ENCODE peak calls at places on chromosome 11, in four cellular contexts. H, F, R and Z are unnamed samples.

GRCh38 chr11:43574949-43575915 is 105.3 kb upstream of the HSD17B12 start:
- DNase-seq in H (no peak), R (no peak), F (peak), Z (no peak)

GRCh38 chr11:8746575-8746974 is 64.0 kb downstream of the RPL27A start:
- DNase-seq in F (no peak), H (no peak), R (no peak), Z (no peak)

GRCh38 chr11:113411536-113411935 is 24.0 kb downstream of the ANKK1 start:
- DNase-seq in H (no peak), R (no peak), F (no peak), Z (no peak)

GRCh38 chr11:116787436-116787785 is 412 bp downstream of the ZPR1 start:
- DNase-seq in H (no peak), F (no peak), R (no peak), Z (no peak)

GRCh38 chr11:73384871-73385692 is 8.9 kb downstream of the RELT start:
- DNase-seq in H (peak), F (no peak), R (no peak), Z (no peak)

GRCh38 chr11:17877886-17878285 is 135.0 kb downstream of the SERGEF start:
- DNase-seq in H (no peak), F (no peak), R (no peak), Z (no peak)

GRCh38 chr11:40328890-40329617 is 1130.4 kb downstream of the LRRC4C start:
- DNase-seq in F (peak), H (no peak), R (peak), Z (no peak)

GRCh38 chr11:62922653-62923371 is 1.6 kb upstream of the CHRM1 start:
- DNase-seq in F (no peak), H (peak), R (no peak), Z (no peak)

GRCh38 chr11:134050541-134051383 is 18.1 kb upstream of the JAM3 start:
- DNase-seq in F (peak), H (peak), R (peak), Z (peak)

GRCh38 chr11:126739499-126740145 is 260.9 kb downstream of the KIRREL3 start:
- DNase-seq in R (no peak), F (no peak), H (no peak), Z (no peak)

GRCh38 chr11:115677190-115677589 is 173.0 kb upstream of the CADM1 start:
- DNase-seq in R (no peak), F (no peak), H (no peak), Z (no peak)

GRCh38 chr11:123357990-123358827 is 71.9 kb upstream of the GRAMD1B start:
- DNase-seq in R (no peak), H (no peak), F (no peak), Z (no peak)

GRCh38 chr11:125091877-125092664 is 19.4 kb downstream of the TMEM218 start:
- DNase-seq in H (peak), R (no peak), F (no peak), Z (peak)

GRCh38 chr11:70405679-70406395 is 7.5 kb downstream of the CTTN start:
- DNase-seq in R (no peak), F (no peak), H (no peak), Z (no peak)

GRCh38 chr11:100632970-100633452 is 54.1 kb upstream of the ARHGAP42 start:
- DNase-seq in F (peak), R (no peak), H (peak), Z (no peak)

GRCh38 chr11:75667831-75668507 is 869 bp downstream of the MAP6 start:
- DNase-seq in F (peak), H (peak), R (no peak), Z (no peak)

GRCh38 chr11:74278721-74279148 is 32.7 kb downstream of the P4HA3 start:
- DNase-seq in F (peak), R (peak), H (no peak), Z (no peak)

GRCh38 chr11:2684581-2684980 is 15.2 kb downstream of the KCNQ1OT1 start:
- DNase-seq in H (peak), F (no peak), R (no peak), Z (peak)

GRCh38 chr11:119432484-119433368 is 9.8 kb upstream of the THY1 start:
- DNase-seq in H (no peak), R (peak), F (peak), Z (no peak)

GRCh38 chr11:110809800-110810199 is 97.6 kb upstream of the ARHGAP20 start:
- DNase-seq in H (no peak), F (no peak), R (no peak), Z (no peak)

GRCh38 chr11:72146625-72147024 is 11.1 kb downstream of the FOLR3 start:
- DNase-seq in R (no peak), H (no peak), F (no peak), Z (no peak)

GRCh38 chr11:99766816-99767215 is 746.1 kb downstream of the CNTN5 start:
- DNase-seq in R (no peak), F (peak), H (no peak), Z (no peak)

GRCh38 chr11:45667929-45668680 is 2.7 kb upstream of the CHST1 start:
- DNase-seq in F (no peak), R (no peak), H (no peak), Z (no peak)

GRCh38 chr11:9574556-9574805 is 1.0 kb downstream of the WEE1 start:
- DNase-seq in H (peak), F (no peak), R (peak), Z (no peak)

GRCh38 chr11:235998-236773 is at the start of gene SIRT3:
- DNase-seq in H (peak), F (peak), R (peak), Z (no peak)

GRCh38 chr11:2664886-2665746 is 34.7 kb downstream of the KCNQ1OT1 start:
- DNase-seq in R (no peak), H (no peak), F (no peak), Z (peak)

GRCh38 chr11:61747389-61748285 is 4.8 kb upstream of the MYRF start:
- DNase-seq in H (peak), F (peak), R (peak), Z (no peak)

GRCh38 chr11:18853086-18853720 is 61.6 kb upstream of the PTPN5 start:
- DNase-seq in H (no peak), R (peak), F (peak), Z (no peak)

DNA sequence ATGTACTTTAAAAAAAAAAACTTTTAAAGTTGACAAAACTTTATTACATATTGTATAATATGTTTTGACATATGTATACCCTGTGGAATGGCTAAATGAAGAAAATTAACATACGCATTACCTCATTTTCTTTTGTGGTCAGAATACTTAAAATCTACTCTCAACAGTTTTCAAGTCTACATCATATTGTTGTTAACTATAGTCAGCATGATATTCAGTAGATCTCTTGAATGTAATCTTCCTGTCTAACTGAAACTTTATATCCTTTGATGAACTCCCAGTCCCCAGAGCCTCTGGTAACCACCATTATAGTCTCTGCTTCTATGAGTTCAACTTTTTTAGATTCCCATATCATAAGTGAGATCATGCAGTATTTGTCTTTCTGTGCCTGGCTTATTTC is 39.4 kb downstream of the BIRC2 start:
- DNase-seq in R (no peak), F (no peak), H (no peak), Z (no peak)
- TF ChIP-seq CTCF in R (no peak), F (no peak), H (no peak), Z (no peak)

DNA sequence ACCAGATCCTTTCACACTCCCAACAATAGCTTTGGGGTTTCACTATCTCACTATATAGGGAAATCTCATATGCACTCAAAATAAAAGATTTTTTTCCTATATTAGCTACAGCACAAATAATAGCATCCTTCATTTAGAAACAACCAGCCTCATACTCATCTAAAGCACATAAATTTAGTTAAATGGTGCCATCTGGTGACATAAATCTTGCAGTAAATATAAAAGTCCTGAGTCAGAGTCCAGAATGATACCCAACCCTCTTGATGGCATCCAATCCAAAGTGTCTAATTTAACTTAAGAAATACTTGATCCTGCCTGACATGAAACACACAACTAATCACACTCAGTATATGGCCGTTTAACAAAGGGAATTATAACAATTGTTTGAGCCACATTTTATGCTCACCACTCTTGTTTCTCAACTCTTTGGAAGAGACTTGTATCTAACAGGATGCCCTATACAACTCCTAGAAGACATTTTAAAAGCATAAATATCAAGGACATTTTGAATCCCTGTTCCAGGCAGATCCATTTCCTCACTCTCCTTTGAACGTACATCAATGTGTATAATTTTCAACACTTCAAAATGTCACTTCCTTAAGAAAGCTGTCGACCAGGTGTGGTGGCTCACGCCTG is 36.2 kb downstream of the DLG2 start:
- DNase-seq in F (peak), R (peak), H (no peak), Z (no peak)
- TF ChIP-seq CTCF in F (peak), R (peak), H (no peak), Z (peak)

DNA sequence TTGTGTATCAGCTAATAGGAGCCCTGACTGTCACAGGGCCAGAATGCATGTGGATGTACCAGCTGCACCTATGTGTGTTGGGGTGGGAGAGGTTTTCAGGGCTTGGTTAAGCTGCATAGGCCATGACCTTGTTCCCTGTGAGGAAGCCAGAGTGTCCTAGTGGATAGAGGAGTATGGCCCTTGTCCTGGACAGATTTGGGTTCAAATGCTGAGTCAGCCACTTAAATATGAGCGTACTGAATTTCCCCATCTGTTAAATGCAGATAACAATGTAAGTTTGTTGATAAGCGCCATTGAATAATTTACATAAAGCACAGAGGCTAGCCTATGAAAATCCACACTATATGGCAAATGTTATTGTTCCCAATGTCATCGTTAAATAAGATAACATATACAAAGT is 74.4 kb downstream of the PANX1 start:
- DNase-seq in H (no peak), R (no peak), F (no peak), Z (no peak)
- TF ChIP-seq CTCF in H (no peak), R (no peak), F (no peak), Z (no peak)

GRCh38 chr11:118156531-118157185 is 4.0 kb upstream of the SCN4B start:
- DNase-seq in H (no peak), R (no peak), F (no peak), Z (no peak)
- TF ChIP-seq CTCF in H (no peak), R (no peak), F (no peak), Z (no peak)

GRCh38 chr11:4087551-4087950 is 7.0 kb upstream of the RRM1 start:
- DNase-seq in R (no peak), H (no peak), F (no peak), Z (no peak)
- TF ChIP-seq CTCF in R (peak), H (no peak), F (peak), Z (peak)

DNA sequence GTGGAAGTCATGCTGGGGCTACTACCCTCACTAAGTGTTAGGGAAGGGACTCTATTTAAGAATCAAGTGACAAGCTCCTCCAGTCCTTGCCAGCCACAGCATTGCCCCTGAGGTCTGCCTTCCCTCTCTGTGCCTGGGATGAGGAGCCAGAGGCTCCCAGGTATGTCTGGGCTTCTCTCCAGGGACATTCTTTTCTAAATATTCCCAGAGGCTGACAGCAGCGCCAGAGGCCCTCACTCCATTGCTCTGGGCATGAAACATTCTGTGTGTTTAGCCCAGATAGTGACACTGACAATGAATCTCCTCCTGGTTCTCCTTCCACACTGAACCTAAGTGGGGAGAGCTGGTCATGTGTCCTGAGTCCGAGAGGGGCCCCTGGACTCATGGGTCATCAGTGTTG is 2.2 kb downstream of the OR51E1 start:
- DNase-seq in F (no peak), H (no peak), R (no peak), Z (no peak)
- TF ChIP-seq CTCF in F (no peak), H (no peak), R (no peak), Z (no peak)

GRCh38 chr11:131889760-131890620 is 519.6 kb downstream of the NTM start:
- DNase-seq in R (no peak), F (no peak), H (no peak), Z (no peak)
- TF ChIP-seq CTCF in R (no peak), F (peak), H (no peak), Z (peak)